ENCODE peak calls at places on chromosomes 2 and 18, in ten cellular contexts. Y is PC-9, O is tibial artery, A is esophagus squamous epithelium, U is lung, B is AG04450, Z is neural progenitor cell, P is IMR-90, Q is left ventricle myocardium inferior, D is heart left ventricle. K is an unnamed sample.
A peak's percentile ranks its signal among the peaks of the same experiment; 100 is the strongest.

GRCh38 chr2:173760553-173760952 is 204.6 kb downstream of the SP3 start:
- DNase-seq in U (no peak), D (no peak), B (no peak), O (no peak), Z (no peak), A (no peak), P (peak; percentile 41), Q (no peak), Y (no peak), K (no peak)

GRCh38 chr18:25705650-25706049 is 353.7 kb upstream of the ZNF521 start:
- DNase-seq in B (no peak), P (no peak), Y (no peak), A (no peak), Z (no peak), D (no peak), Q (no peak), U (no peak), O (no peak), K (no peak)

GRCh38 chr2:44244135-44244871 is 31.0 kb upstream of the SLC3A1 start:
- DNase-seq in P (peak; percentile 68), B (peak; percentile 30), A (no peak), U (peak; percentile 65), Y (peak; percentile 67), D (peak; percentile 52), O (peak; percentile 53), Q (peak; percentile 37), Z (peak; percentile 83), K (peak; percentile 20)

GRCh38 chr2:74593826-74594467 is 39.4 kb downstream of the DOK1 start:
- DNase-seq in Z (no peak), P (no peak), D (no peak), O (no peak), Q (no peak), U (no peak), A (no peak), Y (no peak), B (no peak), K (no peak)

GRCh38 chr18:13513481-13513880 is 212.9 kb downstream of the FAM210A start:
- DNase-seq in D (no peak), Z (no peak), O (no peak), B (no peak), Q (no peak), Y (no peak), U (no peak), A (no peak), P (no peak), K (no peak)

GRCh38 chr2:86302320-86302719 is 35.1 kb downstream of the REEP1 start:
- DNase-seq in U (no peak), Z (no peak), A (no peak), D (no peak), O (no peak), Q (no peak), P (no peak), B (no peak), Y (no peak), K (no peak)

GRCh38 chr2:46193356-46193755 is 103.9 kb upstream of the EPAS1 start:
- DNase-seq in U (no peak), Z (no peak), O (no peak), D (no peak), A (no peak), Q (no peak), P (no peak), B (no peak), Y (no peak), K (no peak)

GRCh38 chr18:61554117-61554776 is 221.0 kb downstream of the CDH20 start:
- DNase-seq in U (no peak), B (no peak), D (no peak), Y (no peak), O (no peak), Q (no peak), P (no peak), Z (no peak), A (no peak), K (no peak)

GRCh38 chr2:172667926-172668325 is 67.7 kb upstream of the RAPGEF4 start:
- DNase-seq in Q (no peak), B (no peak), Z (no peak), Y (no peak), O (no peak), P (peak; percentile 66), D (no peak), A (no peak), U (no peak), K (no peak)

GRCh38 chr2:120267348-120267747 is 14.7 kb downstream of the RALB start:
- DNase-seq in Y (no peak), A (no peak), U (no peak), D (no peak), Z (no peak), P (no peak), Q (no peak), B (no peak), O (no peak), K (no peak)

GRCh38 chr2:26173596-26174482 is 951 bp downstream of the GAREM2 start:
- DNase-seq in Y (no peak), B (no peak), A (no peak), O (no peak), P (no peak), Z (peak; percentile 56), D (no peak), U (no peak), Q (no peak), K (no peak)

GRCh38 chr2:16664052-16664731 is 1.4 kb downstream of the CYRIA start:
- DNase-seq in O (peak; percentile 48), U (peak; percentile 66), B (peak; percentile 71), Y (no peak), D (peak; percentile 73), A (no peak), Z (peak; percentile 37), Q (no peak), P (peak; percentile 92), K (no peak)

GRCh38 chr2:118351796-118352195 is 263.5 kb downstream of the INSIG2 start:
- DNase-seq in Q (no peak), Y (no peak), Z (no peak), O (no peak), A (no peak), U (no peak), B (no peak), D (no peak), P (no peak), K (no peak)

GRCh38 chr2:218217366-218218309 is 649 bp downstream of the ARPC2 start:
- DNase-seq in A (peak; percentile 14), Y (no peak), Q (peak; percentile 54), U (peak; percentile 67), Z (peak; percentile 60), P (peak; percentile 23), D (peak; percentile 67), B (no peak), O (peak; percentile 43), K (peak; percentile 62)

GRCh38 chr2:171626949-171627348 is 60.3 kb upstream of the DYNC1I2 start:
- DNase-seq in U (no peak), B (no peak), Q (no peak), A (no peak), Z (no peak), D (no peak), Y (no peak), P (no peak), O (no peak), K (no peak)
- H3K9me3 ChIP-seq in U (peaks cover 4% of the 10 kb centered on the region), B (peaks cover 26% of the 10 kb centered on the region), Q (peaks cover 43% of the 10 kb centered on the region), A (peaks cover 11% of the 10 kb centered on the region), Z (peaks cover 14% of the 10 kb centered on the region), D (peaks cover 19% of the 10 kb centered on the region), Y (peaks cover 27% of the 10 kb centered on the region), P (peaks cover 19% of the 10 kb centered on the region), O (peaks cover 18% of the 10 kb centered on the region), K (no peaks in the 10 kb centered on the region)

DNA sequence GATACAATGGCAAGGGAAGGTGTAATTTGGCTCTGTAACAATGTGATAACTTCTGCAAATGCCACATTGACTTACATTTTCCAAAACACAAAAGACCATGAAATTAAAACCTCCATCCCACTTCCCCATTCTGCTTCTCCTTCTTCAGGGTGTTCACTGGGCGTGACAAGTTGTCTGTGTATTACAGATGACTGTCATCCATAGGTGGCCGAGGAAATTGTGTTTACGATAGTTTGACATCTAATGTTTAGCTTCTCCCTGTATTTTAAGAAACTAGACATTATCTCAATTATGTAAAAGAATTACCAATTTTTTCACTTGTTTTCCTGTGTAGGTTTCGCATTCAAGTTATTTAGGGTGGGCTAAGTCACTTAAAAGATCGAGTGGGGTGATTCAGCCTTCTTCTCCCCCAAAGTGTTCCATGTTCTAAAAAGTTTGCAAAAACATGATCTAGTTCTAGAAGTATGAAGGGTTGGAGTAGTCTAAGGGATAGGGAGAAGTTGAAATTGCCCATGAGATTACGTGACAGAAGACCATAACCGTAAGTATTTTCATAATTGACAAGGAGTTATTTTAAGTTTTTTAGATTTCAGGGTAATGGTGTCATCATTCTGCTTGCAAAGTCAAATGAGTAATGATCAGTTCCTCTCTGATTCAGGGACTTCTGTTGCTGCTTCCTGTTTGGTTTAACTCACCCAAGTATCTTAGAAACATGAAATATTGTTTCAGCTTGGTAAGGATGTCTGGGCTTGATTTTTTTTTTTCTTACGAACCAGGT is 25.2 kb upstream of the CYTIP start:
- DNase-seq in B (no peak), O (no peak), Z (no peak), P (peak; percentile 71), Y (no peak), A (no peak), U (no peak), D (no peak), Q (no peak), K (no peak)
- H3K4me3 ChIP-seq in B (no peak overlapping the region), O (no peak overlapping the region), Z (no peak overlapping the region), P (no peak overlapping the region), Y (no peak overlapping the region), A (no peak overlapping the region), U (no peak overlapping the region), D (no peak overlapping the region), Q (no peak overlapping the region), K (no peak overlapping the region)

DNA sequence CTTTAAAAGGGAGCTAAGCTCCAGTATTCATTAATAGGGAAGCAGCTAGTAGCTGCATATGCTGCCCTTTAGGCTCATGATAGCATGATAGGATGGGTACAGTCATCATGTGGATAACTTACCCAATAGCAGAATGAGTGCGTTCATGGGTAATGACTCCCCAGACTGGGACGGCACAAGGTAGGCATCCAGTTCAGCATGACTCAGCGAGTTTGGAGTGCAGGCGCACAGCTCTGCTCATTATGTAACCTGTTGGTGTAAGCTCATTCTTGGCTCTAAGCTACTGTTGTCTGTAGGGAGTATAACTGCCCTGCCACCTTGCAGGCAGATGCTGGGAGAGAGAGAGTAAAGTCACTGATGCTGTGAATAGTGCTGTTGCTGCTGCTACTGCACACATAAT is 209.2 kb upstream of the SYT4 start:
- DNase-seq in O (no peak), Y (no peak), U (no peak), Z (peak; percentile 55), B (no peak), Q (no peak), D (no peak), P (no peak), A (no peak), K (no peak)
- H3K9me3 ChIP-seq in O (no peaks in the 10 kb centered on the region), Y (no peaks in the 10 kb centered on the region), U (no peaks in the 10 kb centered on the region), Z (peaks cover 12% of the 10 kb centered on the region), B (peaks cover 40% of the 10 kb centered on the region), Q (peaks cover 10% of the 10 kb centered on the region), D (peaks cover 5% of the 10 kb centered on the region), P (peaks cover 14% of the 10 kb centered on the region), A (no peaks in the 10 kb centered on the region), K (no peaks in the 10 kb centered on the region)

DNA sequence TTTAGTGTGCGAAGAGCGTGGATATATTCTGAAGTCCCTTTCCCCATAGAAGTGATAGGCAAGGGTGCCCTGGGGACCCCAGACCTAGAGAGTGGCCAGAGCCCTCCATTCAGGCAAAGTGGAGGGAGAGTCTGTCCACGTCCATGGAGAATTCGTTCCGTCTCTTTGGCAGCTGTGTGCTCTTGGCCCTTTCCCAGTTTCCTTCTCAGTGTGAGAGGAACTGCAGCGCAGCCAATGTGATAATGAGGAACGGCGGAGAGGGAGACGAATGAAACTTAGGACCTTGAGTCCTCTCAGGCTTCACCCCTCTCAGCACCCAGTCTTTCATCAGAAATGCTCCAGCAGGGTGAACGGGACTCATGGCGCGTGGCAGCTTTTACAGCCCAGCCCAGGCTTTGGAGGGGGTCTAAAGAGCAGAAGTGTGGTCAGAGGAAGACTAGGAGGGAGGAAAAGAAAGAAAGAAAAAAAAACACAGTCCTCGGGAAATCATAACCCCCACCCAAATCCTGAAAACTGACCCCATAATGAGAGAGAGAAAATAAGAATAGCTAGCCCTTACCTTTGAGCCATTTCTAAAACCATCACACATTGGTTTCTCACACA is 95.0 kb upstream of the RIOK3 start:
- DNase-seq in D (peak; percentile 72), O (peak; percentile 81), Z (no peak), Q (peak; percentile 74), B (no peak), P (no peak), Y (no peak), A (no peak), U (peak; percentile 45), K (no peak)
- H3K4me3 ChIP-seq in D (peak overlapping the region; percentile 25), O (peak overlapping the region; percentile 13), Z (no peak overlapping the region), Q (peak overlapping the region; percentile 44), B (no peak overlapping the region), P (no peak overlapping the region), Y (no peak overlapping the region), A (no peak overlapping the region), U (no peak overlapping the region), K (no peak overlapping the region)